ENCODE peak calls at places on chromosomes 6 and 20, in seven cellular contexts. Q is left lung, H is body of pancreas, B is kidney tubule cell, C is GM04504, N is fibroblast of pulmonary artery, F is GM19239. E is an unnamed sample.

GRCh38 chr20:62977613-62978558 is 25.4 kb downstream of the SLC17A9 start:
- DNase-seq in Q (no peak), H (no peak), B (no peak), C (no peak), N (no peak), F (peak; percentile 82), E (peak; percentile 66)

GRCh38 chr6:106300944-106301343 is 24.6 kb downstream of the ATG5 start:
- DNase-seq in Q (no peak), H (no peak), B (peak; percentile 43), C (peak; percentile 30), N (peak; percentile 68), F (no peak), E (no peak)

GRCh38 chr6:53496797-53497196 is 48.1 kb downstream of the GCLC start:
- DNase-seq in Q (no peak), H (no peak), B (peak; percentile 94), C (peak; percentile 54), N (peak; percentile 82), F (no peak), E (no peak)

GRCh38 chr6:37103169-37104039 is 66.5 kb upstream of the PIM1 start:
- DNase-seq in Q (peak; percentile 82), H (peak; percentile 98), B (peak; percentile 80), C (no peak), N (peak; percentile 42), F (no peak), E (no peak)

GRCh38 chr6:109718991-109719390 is 27.9 kb downstream of the FIG4 start:
- DNase-seq in Q (no peak), H (no peak), B (no peak), C (no peak), N (no peak), F (no peak), E (no peak)

GRCh38 chr6:36613200-36613995 is 19.2 kb downstream of the SRSF3 start:
- DNase-seq in Q (no peak), H (no peak), B (no peak), C (no peak), N (no peak), F (no peak), E (no peak)

GRCh38 chr6:151655099-151655498 is 152.4 kb upstream of the ESR1 start:
- DNase-seq in Q (no peak), H (no peak), B (no peak), C (no peak), N (no peak), F (no peak), E (no peak)

GRCh38 chr6:141677598-141678211 is 455.0 kb upstream of the GJE1 start:
- DNase-seq in Q (no peak), H (no peak), B (peak; percentile 30), C (no peak), N (peak; percentile 62), F (no peak), E (no peak)

GRCh38 chr20:57767456-57767855 is 57.6 kb upstream of the PMEPA1 start:
- DNase-seq in Q (no peak), H (no peak), B (no peak), C (no peak), N (no peak), F (no peak), E (no peak)

GRCh38 chr6:15872252-15873103 is 209.7 kb upstream of the DTNBP1 start:
- DNase-seq in Q (no peak), H (no peak), B (peak; percentile 50), C (no peak), N (peak; percentile 45), F (no peak), E (no peak)

GRCh38 chr20:1374246-1374645 is 18.6 kb downstream of the FKBP1A start:
- DNase-seq in Q (no peak), H (no peak), B (no peak), C (no peak), N (peak; percentile 91), F (no peak), E (no peak)

GRCh38 chr20:43662943-43663655 is 3.8 kb upstream of the MYBL2 start:
- DNase-seq in Q (no peak), H (no peak), B (peak; percentile 69), C (no peak), N (no peak), F (no peak), E (no peak)

GRCh38 chr6:96330884-96331283 is 190.7 kb upstream of the UFL1 start:
- DNase-seq in Q (no peak), H (no peak), B (no peak), C (no peak), N (no peak), F (no peak), E (no peak)

GRCh38 chr20:14235355-14235754 is 102.1 kb downstream of the FLRT3 start:
- DNase-seq in Q (no peak), H (no peak), B (peak; percentile 63), C (no peak), N (peak; percentile 63), F (no peak), E (no peak)

GRCh38 chr6:110528051-110528929 is 51.9 kb upstream of the SLC22A16 start:
- DNase-seq in Q (no peak), H (peak; percentile 55), B (peak; percentile 87), C (peak; percentile 92), N (peak; percentile 89), F (peak; percentile 32), E (peak; percentile 22)

GRCh38 chr6:104201557-104201956 is 658.2 kb downstream of the HACE1 start:
- DNase-seq in Q (no peak), H (no peak), B (no peak), C (no peak), N (no peak), F (no peak), E (no peak)

GRCh38 chr6:43703512-43704429 is 16.2 kb upstream of the MRPS18A start:
- DNase-seq in Q (no peak), H (peak; percentile 45), B (no peak), C (no peak), N (no peak), F (no peak), E (no peak)

GRCh38 chr6:101290346-101290745 is 103.2 kb upstream of the GRIK2 start:
- DNase-seq in Q (no peak), H (no peak), B (no peak), C (peak; percentile 39), N (no peak), F (no peak), E (no peak)

GRCh38 chr6:52990342-52990741 is 4.7 kb downstream of the GSTA4 start:
- DNase-seq in Q (no peak), H (no peak), B (peak; percentile 17), C (no peak), N (no peak), F (no peak), E (no peak)

GRCh38 chr6:144434308-144434990 is 149.3 kb downstream of the UTRN start:
- DNase-seq in Q (no peak), H (no peak), B (peak; percentile 80), C (peak; percentile 43), N (peak; percentile 88), F (no peak), E (no peak)

GRCh38 chr6:157020398-157021266 is 243.5 kb downstream of the ARID1B start:
- DNase-seq in Q (peak; percentile 64), H (peak; percentile 51), B (peak; percentile 67), C (peak; percentile 38), N (peak; percentile 67), F (peak; percentile 40), E (peak; percentile 31)

GRCh38 chr20:59039233-59039632 is 3.4 kb downstream of the PRELID3B start:
- DNase-seq in Q (no peak), H (no peak), B (no peak), C (no peak), N (peak; percentile 33), F (no peak), E (no peak)

GRCh38 chr20:38658879-38659612 is 57.4 kb downstream of the ARHGAP40 start:
- DNase-seq in Q (no peak), H (peak; percentile 40), B (peak; percentile 53), C (no peak), N (peak; percentile 20), F (peak; percentile 41), E (no peak)

GRCh38 chr6:151911401-151911800 is 103.9 kb downstream of the ESR1 start:
- DNase-seq in Q (no peak), H (no peak), B (no peak), C (no peak), N (no peak), F (no peak), E (no peak)

GRCh38 chr20:9555781-9556180 is 41.4 kb downstream of the LAMP5 start:
- DNase-seq in Q (no peak), H (no peak), B (peak; percentile 97), C (no peak), N (no peak), F (no peak), E (peak; percentile 8)

GRCh38 chr20:25626779-25627178 is 3.0 kb upstream of the NANP start:
- DNase-seq in Q (no peak), H (no peak), B (no peak), C (no peak), N (no peak), F (no peak), E (no peak)

GRCh38 chr6:166656269-166657206 is 29.5 kb upstream of the RPS6KA2 start:
- DNase-seq in Q (no peak), H (peak; percentile 67), B (peak; percentile 68), C (no peak), N (no peak), F (no peak), E (no peak)

GRCh38 chr20:63061051-63061531 is 54.3 kb upstream of the BHLHE23 start:
- DNase-seq in Q (peak; percentile 30), H (peak; percentile 8), B (no peak), C (no peak), N (no peak), F (no peak), E (no peak)

GRCh38 chr6:161001421-161001820 is 9.9 kb downstream of the MAP3K4 start:
- DNase-seq in Q (no peak), H (peak; percentile 37), B (no peak), C (no peak), N (peak; percentile 20), F (no peak), E (no peak)

GRCh38 chr6:94254689-94255088 is 835.3 kb upstream of the EPHA7 start:
- DNase-seq in Q (no peak), H (no peak), B (peak; percentile 3), C (no peak), N (no peak), F (no peak), E (no peak)

GRCh38 chr6:7446056-7446455 is 56.4 kb downstream of the RIOK1 start:
- DNase-seq in Q (no peak), H (no peak), B (no peak), C (no peak), N (no peak), F (no peak), E (no peak)

GRCh38 chr6:140311146-140311545 is 936.7 kb upstream of the CITED2 start:
- DNase-seq in Q (no peak), H (no peak), B (no peak), C (no peak), N (peak; percentile 2), F (no peak), E (no peak)

GRCh38 chr6:32609731-32610640 is 20.3 kb upstream of the HLA-DRB1 start:
- DNase-seq in Q (peak; percentile 55), H (peak; percentile 32), B (peak; percentile 97), C (peak; percentile 65), N (peak; percentile 94), F (no peak), E (peak; percentile 97)

GRCh38 chr20:38161412-38161774 is 3.7 kb downstream of the TGM2 start:
- DNase-seq in Q (no peak), H (no peak), B (no peak), C (no peak), N (no peak), F (no peak), E (no peak)

GRCh38 chr20:4533734-4534133 is 188.0 kb upstream of the PRND start:
- DNase-seq in Q (no peak), H (no peak), B (no peak), C (no peak), N (no peak), F (no peak), E (no peak)

GRCh38 chr6:31356946-31357466 is at the start of gene HLA-B:
- DNase-seq in Q (peak; percentile 83), H (peak; percentile 83), B (peak; percentile 82), C (peak; percentile 82), N (peak; percentile 86), F (peak; percentile 28), E (peak; percentile 93)

GRCh38 chr6:1885576-1886003 is 275.9 kb downstream of the FOXC1 start:
- DNase-seq in Q (no peak), H (peak; percentile 28), B (no peak), C (no peak), N (no peak), F (no peak), E (no peak)